ENCODE peak calls at places on chromosome 16, in seven cellular contexts. F is stimulated activated CD8-positive, alpha-beta memory T cell treated with anti-CD3 and anti-CD28 coated beads, Interleukin-12 subunit alpha, Interleukin-12 subunit beta, amount 100 ng/mL, for 4 hours; A is CMK; L is cardiac septum; H is central memory CD4-positive, alpha-beta T cell; B is NCI-H2029; Q is activated T-helper 1 cell treated with Interleukin-2 at 50 U/mL for 16 hours. Z is an unnamed sample.
A peak's percentile ranks its signal among the peaks of the same experiment; 100 is the strongest.

GRCh38 chr16:20673882-20674683 is 23.4 kb downstream of the ACSM1 start:
- DNase-seq in H (no peak), F (no peak), Q (no peak), L (no peak), B (no peak), A (no peak), Z (no peak)

GRCh38 chr16:75086281-75086680 is 30.3 kb downstream of the LDHD start:
- DNase-seq in A (no peak), H (no peak), L (no peak), F (no peak), Q (no peak), B (no peak), Z (no peak)

GRCh38 chr16:57341441-57342303 is 16.9 kb upstream of the CCL22 start:
- DNase-seq in H (no peak), A (peak; percentile 17), Q (no peak), B (peak; percentile 29), L (peak; percentile 44), F (no peak), Z (no peak)

GRCh38 chr16:89899879-89900481 is 18.7 kb upstream of the MC1R start:
- DNase-seq in B (no peak), L (no peak), Q (no peak), A (no peak), F (no peak), H (no peak), Z (no peak)

GRCh38 chr16:25553711-25554436 is 137.9 kb upstream of the HS3ST4 start:
- DNase-seq in L (no peak), A (peak; percentile 54), F (no peak), B (no peak), Q (no peak), H (no peak), Z (no peak)

GRCh38 chr16:59195242-59195641 is 461.1 kb upstream of the GOT2 start:
- DNase-seq in F (no peak), Q (no peak), H (no peak), A (no peak), B (no peak), L (no peak), Z (no peak)

GRCh38 chr16:56800355-56800754 is 64.7 kb upstream of the SLC12A3 start:
- DNase-seq in F (no peak), A (no peak), Q (no peak), B (no peak), L (no peak), H (no peak), Z (no peak)

GRCh38 chr16:24150282-24150681 is 105.9 kb upstream of the CACNG3 start:
- DNase-seq in A (no peak), Q (no peak), H (no peak), L (no peak), F (no peak), B (no peak), Z (no peak)

GRCh38 chr16:929227-929669 is 41.5 kb downstream of the LMF1 start:
- DNase-seq in A (no peak), L (no peak), B (no peak), F (no peak), Q (no peak), H (no peak), Z (no peak)

GRCh38 chr16:57634171-57634570 is 5.7 kb downstream of the ADGRG1 start:
- DNase-seq in B (no peak), F (no peak), H (no peak), Q (no peak), A (no peak), L (no peak), Z (no peak)

GRCh38 chr16:12300490-12300889 is 324.0 kb downstream of the SNX29 start:
- DNase-seq in A (no peak), B (no peak), F (no peak), L (no peak), Q (no peak), H (no peak), Z (no peak)

GRCh38 chr16:53666816-53667415 is 36.7 kb downstream of the RPGRIP1L start:
- DNase-seq in B (no peak), H (no peak), L (no peak), Q (no peak), F (no peak), A (no peak), Z (no peak)

GRCh38 chr16:68447721-68448359 is 468 bp downstream of the SMPD3 start:
- DNase-seq in H (no peak), A (no peak), L (peak; percentile 74), F (no peak), B (no peak), Q (no peak), Z (no peak)

GRCh38 chr16:10728488-10728887 is 15.2 kb upstream of the NUBP1 start:
- DNase-seq in Q (no peak), H (no peak), A (no peak), L (no peak), F (no peak), B (no peak), Z (no peak)

GRCh38 chr16:71623597-71623996 is 2.4 kb upstream of the MARVELD3 start:
- DNase-seq in F (no peak), L (no peak), Q (no peak), B (no peak), H (no peak), A (no peak), Z (no peak)

GRCh38 chr16:8696880-8697279 is 22.5 kb downstream of the ABAT start:
- DNase-seq in B (no peak), A (no peak), L (no peak), F (no peak), H (no peak), Q (no peak), Z (no peak)

GRCh38 chr16:65388592-65388991 is 266.7 kb upstream of the CDH11 start:
- DNase-seq in A (no peak), L (no peak), Q (no peak), F (no peak), H (no peak), B (no peak), Z (no peak)

GRCh38 chr16:69141936-69142335 is 9.5 kb downstream of the UTP4 start:
- DNase-seq in A (no peak), Q (no peak), F (no peak), L (no peak), H (no peak), B (no peak), Z (no peak)

GRCh38 chr16:28826141-28826540 is 3.3 kb downstream of the ATXN2L start:
- DNase-seq in B (no peak), A (no peak), Q (no peak), H (no peak), L (no peak), F (no peak), Z (no peak)

GRCh38 chr16:65908568-65908967 is 457.9 kb upstream of the CDH5 start:
- DNase-seq in F (no peak), A (no peak), Q (no peak), L (no peak), B (no peak), H (no peak), Z (no peak)

GRCh38 chr16:1763521-1764511 is 7.5 kb downstream of the NME3 start:
- DNase-seq in A (no peak), H (no peak), F (no peak), B (no peak), L (no peak), Q (no peak), Z (no peak)

GRCh38 chr16:59604331-59604730 is 870.2 kb upstream of the GOT2 start:
- DNase-seq in H (no peak), A (no peak), B (no peak), Q (no peak), F (no peak), L (no peak), Z (no peak)

GRCh38 chr16:72876221-72876620 is 171.7 kb downstream of the ZFHX3 start:
- DNase-seq in B (no peak), L (peak; percentile 88), H (no peak), Q (no peak), A (peak; percentile 57), F (no peak), Z (no peak)

GRCh38 chr16:1343428-1344242 is 8.0 kb downstream of the TSR3 start:
- DNase-seq in A (no peak), H (no peak), Q (no peak), L (no peak), B (no peak), F (no peak), Z (no peak)

GRCh38 chr16:21946889-21947635 is 6.1 kb upstream of the UQCRC2 start:
- DNase-seq in L (no peak), Q (no peak), A (no peak), B (no peak), H (no peak), F (no peak), Z (no peak)

GRCh38 chr16:87681990-87682570 is 79.8 kb downstream of the JPH3 start:
- DNase-seq in L (no peak), F (no peak), A (no peak), Q (no peak), B (no peak), H (no peak), Z (no peak)

GRCh38 chr16:30446203-30446595 is 525 bp upstream of the SEPHS2 start:
- DNase-seq in B (no peak), L (no peak), F (no peak), Q (no peak), A (no peak), H (no peak), Z (no peak)

GRCh38 chr16:26905336-26905735 is 161.4 kb upstream of the C16orf82 start:
- DNase-seq in A (no peak), L (no peak), Q (no peak), H (no peak), B (no peak), F (no peak), Z (no peak)

GRCh38 chr16:75188832-75189477 is 18.0 kb downstream of the CTRB2 start:
- DNase-seq in L (no peak), Q (no peak), B (no peak), H (no peak), A (no peak), F (no peak), Z (no peak)

GRCh38 chr16:83615131-83615530 is 192.6 kb upstream of the HSBP1 start:
- DNase-seq in A (no peak), F (no peak), L (no peak), H (no peak), B (peak; percentile 5), Q (no peak), Z (no peak)

GRCh38 chr16:14527411-14528044 is 102.5 kb downstream of the PARN start:
- DNase-seq in Q (no peak), A (no peak), L (no peak), B (no peak), F (no peak), H (no peak), Z (no peak)

GRCh38 chr16:88743693-88744519 is 37.6 kb downstream of the CTU2 start:
- DNase-seq in A (no peak), F (peak; percentile 53), L (peak; percentile 88), H (peak; percentile 66), Q (peak; percentile 63), B (peak; percentile 17), Z (no peak)

GRCh38 chr16:89828870-89829629 is 775 bp downstream of the SPIRE2 start:
- DNase-seq in B (no peak), Q (no peak), H (no peak), L (no peak), A (no peak), F (no peak), Z (no peak)

GRCh38 chr16:48335961-48336360 is 49.3 kb downstream of the SIAH1 start:
- DNase-seq in L (no peak), F (no peak), A (no peak), B (no peak), Q (no peak), H (no peak), Z (no peak)

GRCh38 chr16:31487720-31488629 is 5.1 kb downstream of the SLC5A2 start:
- DNase-seq in F (peak; percentile 58), L (no peak), H (peak; percentile 77), A (no peak), B (no peak), Q (peak; percentile 70), Z (peak; percentile 63)

GRCh38 chr16:2838928-2839327 is 8.8 kb downstream of the ZG16B start:
- DNase-seq in B (peak; percentile 26), Q (no peak), F (peak; percentile 26), H (peak; percentile 38), L (no peak), A (no peak), Z (peak; percentile 1)

GRCh38 chr16:23452221-23452571 is 793 bp downstream of the COG7 start:
- DNase-seq in L (no peak), F (no peak), B (no peak), A (no peak), Q (no peak), H (no peak), Z (no peak)

GRCh38 chr16:88014201-88014781 is 63.1 kb downstream of the BANP start:
- DNase-seq in F (no peak), Q (no peak), A (no peak), H (no peak), L (peak; percentile 70), B (no peak), Z (no peak)